ENCODE peak calls at places on chromosomes 3 and 15, in nine cellular contexts. L is glomerular endothelial cell; J is cardiac fibroblast; B is amygdala; E is iPS-NIHi11; O is upper lobe of left lung; D is NB4; A is NCI-H460; X is stimulated activated CD8-positive, alpha-beta memory T cell treated with anti-CD3 and anti-CD28 coated beads, Interleukin-4, amount 100 ng/mL, for 24 hours. P is an unnamed sample.

GRCh38 chr3:138348950-138349739 is 766 bp downstream of the MRAS start:
- DNase-seq in A (no peak), E (no peak), D (peak), B (no peak), L (no peak), O (no peak), X (no peak), J (peak), P (peak)

GRCh38 chr15:57634290-57634689 is 42.6 kb downstream of the MYZAP start:
- DNase-seq in X (no peak), E (no peak), B (no peak), O (no peak), J (no peak), L (no peak), A (no peak), D (no peak), P (no peak)

GRCh38 chr3:130935761-130936160 is 41.9 kb downstream of the ATP2C1 start:
- DNase-seq in L (no peak), X (no peak), D (no peak), O (no peak), B (no peak), A (no peak), E (no peak), J (peak), P (no peak)

GRCh38 chr3:161672478-161672877 is 175.9 kb downstream of the OTOL1 start:
- DNase-seq in E (no peak), A (no peak), L (no peak), X (no peak), J (no peak), O (no peak), D (no peak), B (no peak), P (no peak)

GRCh38 chr3:11757929-11758328 is 88.8 kb downstream of the TAMM41 start:
- DNase-seq in E (no peak), A (no peak), B (no peak), L (no peak), D (no peak), J (no peak), O (no peak), X (no peak), P (no peak)

GRCh38 chr3:190566043-190566933 is 52.4 kb downstream of the IL1RAP start:
- DNase-seq in D (peak), A (peak), X (peak), B (peak), L (peak), O (no peak), E (peak), J (peak), P (peak)

GRCh38 chr15:36612063-36612788 is 32.8 kb downstream of the CDIN1 start:
- DNase-seq in J (peak), L (peak), E (no peak), B (no peak), X (no peak), A (no peak), O (no peak), D (no peak), P (no peak)

GRCh38 chr3:50495609-50496423 is 7.6 kb downstream of the CACNA2D2 start:
- DNase-seq in L (no peak), B (no peak), X (no peak), E (no peak), J (no peak), O (no peak), D (no peak), A (no peak), P (no peak)

GRCh38 chr3:45748068-45748467 is 48.3 kb downstream of the SLC6A20 start:
- DNase-seq in E (peak), J (no peak), X (no peak), O (peak), L (no peak), D (no peak), A (no peak), B (no peak), P (no peak)

GRCh38 chr15:36415643-36416042 is 163.8 kb upstream of the CDIN1 start:
- DNase-seq in A (no peak), B (no peak), E (no peak), X (no peak), O (no peak), L (no peak), D (no peak), J (peak), P (no peak)

GRCh38 chr3:102085431-102086226 is 236.3 kb downstream of the NFKBIZ start:
- DNase-seq in E (no peak), B (no peak), D (no peak), X (no peak), L (no peak), O (no peak), A (no peak), J (no peak), P (no peak)

GRCh38 chr3:49158108-49158709 is 7.9 kb downstream of the CCDC71 start:
- DNase-seq in A (peak), O (no peak), B (no peak), X (no peak), E (peak), D (peak), J (peak), L (no peak), P (peak)

P was measured in left colon.